ENCODE peak calls at places on chromosomes 5 and 9, in nine cellular contexts. S is neuronal stem cell, W is astrocyte, N is RWPE2, C is GM23248, A is GM12865, V is lung, G is aorta, B is fibroblast of lung. X is an unnamed sample.

GRCh38 chr5:111697215-111697614 is 59.8 kb downstream of the NREP start:
- DNase-seq in S (no peak), W (peak), N (no peak), G (no peak), C (no peak), V (no peak), A (no peak), B (peak), X (no peak)

GRCh38 chr9:112445196-112445595 is 41.4 kb upstream of the KIAA1958 start:
- DNase-seq in S (no peak), C (no peak), W (no peak), V (no peak), G (no peak), N (no peak), B (no peak), A (no peak), X (no peak)

GRCh38 chr5:114010362-114010761 is 351.5 kb upstream of the KCNN2 start:
- DNase-seq in G (no peak), S (no peak), B (peak), W (peak), V (no peak), N (no peak), C (peak), A (no peak), X (peak)

GRCh38 chr5:82349651-82350050 is 71.5 kb upstream of the RPS23 start:
- DNase-seq in A (peak), B (no peak), V (no peak), C (peak), G (no peak), N (no peak), W (no peak), S (peak), X (no peak)

GRCh38 chr9:98796364-98797101 is at the start of gene ANKS6:
- DNase-seq in W (peak), A (peak), B (peak), V (peak), G (peak), N (no peak), S (peak), C (peak), X (no peak)

GRCh38 chr5:84727708-84728107 is 343.0 kb upstream of the EDIL3 start:
- DNase-seq in B (no peak), A (no peak), C (no peak), V (no peak), S (no peak), W (no peak), G (no peak), N (no peak), X (no peak)

GRCh38 chr9:19471737-19472648 is 63.2 kb downstream of the ACER2 start:
- DNase-seq in B (peak), V (peak), N (no peak), S (peak), W (peak), C (peak), A (peak), G (peak), X (no peak)

GRCh38 chr5:14342306-14342705 is 199.2 kb downstream of the TRIO start:
- DNase-seq in S (no peak), B (peak), N (no peak), W (no peak), G (no peak), V (no peak), A (peak), C (peak), X (no peak)

GRCh38 chr5:157558089-157558595 is 17.4 kb downstream of the ADAM19 start:
- DNase-seq in A (no peak), N (no peak), C (peak), V (no peak), W (peak), G (no peak), B (peak), S (no peak), X (peak)

GRCh38 chr5:97541864-97542263 is 358.8 kb upstream of the RIOK2 start:
- DNase-seq in B (no peak), W (no peak), S (no peak), A (no peak), G (no peak), N (no peak), C (no peak), V (no peak), X (no peak)

GRCh38 chr5:112849912-112850311 is 11.2 kb upstream of the SRP19 start:
- DNase-seq in G (no peak), B (no peak), W (no peak), A (no peak), N (no peak), C (no peak), V (no peak), S (no peak), X (no peak)

DNA sequence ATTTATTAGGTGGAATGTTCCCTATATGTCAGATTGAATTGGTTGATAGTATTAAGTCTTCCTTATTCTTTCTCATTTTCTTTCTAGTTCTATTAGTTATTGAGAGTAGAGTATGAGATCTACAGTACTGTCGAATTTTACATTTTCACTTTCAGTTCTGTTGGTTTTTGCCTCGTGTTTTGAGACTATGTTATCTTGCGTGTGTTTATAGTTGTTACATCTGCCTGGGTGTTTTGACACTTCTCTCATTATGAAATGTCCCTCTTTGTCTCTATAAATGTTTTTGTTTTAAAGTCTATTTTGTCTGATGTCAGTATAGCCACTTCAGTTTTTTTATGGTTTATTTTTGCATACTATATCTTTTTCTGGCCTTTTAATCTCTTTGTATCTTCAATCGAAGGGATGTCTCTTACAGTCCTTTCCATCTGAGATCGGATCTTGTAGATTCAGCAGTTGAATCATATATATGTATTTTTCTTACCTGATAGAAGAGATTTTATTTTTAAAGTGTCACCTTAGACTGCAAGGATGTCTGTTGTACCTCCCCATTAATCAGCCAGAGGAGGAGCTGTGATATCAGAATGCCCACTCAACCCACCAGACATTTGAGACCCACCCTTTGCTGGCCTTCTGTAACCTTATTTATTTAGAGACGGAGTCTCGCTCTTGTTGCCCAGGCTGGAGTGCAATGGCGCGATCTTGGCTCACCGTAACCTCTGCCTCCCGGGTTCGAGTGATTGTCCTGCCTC is 20.7 kb downstream of the EHMT1 start:
- DNase-seq in N (no peak), W (no peak), G (no peak), V (no peak), A (peak), B (peak), S (no peak), C (peak), X (no peak)
- H3K4me3 ChIP-seq in N (no peak), W (no peak), G (no peak), V (no peak), A (peak), B (peak), S (no peak), C (peak), X (no peak)

GRCh38 chr5:130836729-130837660 is 328.1 kb downstream of the HINT1 start:
- DNase-seq in S (no peak), N (no peak), W (no peak), G (no peak), V (no peak), C (no peak), A (peak), B (no peak), X (peak)
- H3K4me3 ChIP-seq in S (no peak), N (peak), W (no peak), G (peak), V (no peak), C (no peak), A (peak), B (peak), X (peak)

GRCh38 chr9:134328341-134328840 is 2.1 kb downstream of the RXRA start:
- DNase-seq in S (peak), V (no peak), B (peak), W (no peak), G (peak), C (peak), A (no peak), N (no peak), X (no peak)

GRCh38 chr9:134325096-134325812 is 1.0 kb upstream of the RXRA start:
- DNase-seq in V (peak), A (no peak), C (peak), B (peak), W (peak), N (no peak), G (peak), S (no peak), X (no peak)

GRCh38 chr9:134327671-134328231 is 1.5 kb downstream of the RXRA start:
- DNase-seq in W (no peak), V (no peak), G (peak), N (no peak), C (peak), A (no peak), S (no peak), B (no peak), X (no peak)

GRCh38 chr9:134325813-134326753 is at the start of gene RXRA:
- DNase-seq in C (peak), W (peak), N (peak), V (peak), S (peak), A (peak), G (peak), B (peak), X (peak)

DNA sequence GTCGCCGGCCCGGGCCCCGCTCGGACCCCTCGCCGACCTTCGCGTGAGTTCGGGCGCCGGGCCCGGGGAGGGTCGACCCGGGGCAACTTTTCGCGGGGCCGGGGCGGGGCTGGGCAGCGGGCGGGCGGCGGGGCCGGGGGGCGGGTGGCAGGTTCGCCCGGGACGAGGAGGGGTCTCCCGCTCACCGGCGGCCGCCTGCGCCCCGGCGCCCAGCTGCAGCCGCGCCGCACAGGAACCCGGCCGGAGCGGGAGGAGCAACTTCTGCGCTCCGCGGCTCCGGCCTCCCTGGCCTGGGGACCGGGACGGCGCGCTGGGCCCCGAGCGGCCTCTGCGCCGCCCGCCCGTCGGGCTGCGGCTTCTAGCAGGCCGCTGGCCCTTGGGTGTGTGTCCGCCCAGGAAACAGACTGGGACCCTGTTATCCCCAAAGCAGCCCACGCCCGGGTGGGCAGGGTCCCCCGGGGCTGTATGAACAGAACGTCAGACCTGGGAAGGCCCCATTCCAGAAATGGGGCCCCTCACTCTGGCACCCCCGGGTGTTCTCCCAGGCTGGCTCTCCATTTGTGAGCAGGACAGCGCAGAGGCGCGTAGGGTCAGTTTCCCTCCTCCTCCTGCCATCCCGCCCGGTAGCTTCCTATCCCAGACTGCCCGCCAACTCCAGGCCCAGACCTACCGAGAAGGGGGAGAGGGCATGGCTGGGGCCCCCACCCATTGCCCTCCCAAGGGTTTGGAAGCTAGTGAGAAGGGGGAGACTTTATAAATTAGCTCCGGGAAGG is 685 bp downstream of the RXRA start:
- DNase-seq in N (no peak), A (no peak), W (no peak), S (no peak), C (peak), G (peak), B (peak), V (no peak), X (no peak)
- H3K4me3 ChIP-seq in N (peak), A (no peak), W (peak), S (peak), C (peak), G (peak), B (peak), V (peak), X (peak)

DNA sequence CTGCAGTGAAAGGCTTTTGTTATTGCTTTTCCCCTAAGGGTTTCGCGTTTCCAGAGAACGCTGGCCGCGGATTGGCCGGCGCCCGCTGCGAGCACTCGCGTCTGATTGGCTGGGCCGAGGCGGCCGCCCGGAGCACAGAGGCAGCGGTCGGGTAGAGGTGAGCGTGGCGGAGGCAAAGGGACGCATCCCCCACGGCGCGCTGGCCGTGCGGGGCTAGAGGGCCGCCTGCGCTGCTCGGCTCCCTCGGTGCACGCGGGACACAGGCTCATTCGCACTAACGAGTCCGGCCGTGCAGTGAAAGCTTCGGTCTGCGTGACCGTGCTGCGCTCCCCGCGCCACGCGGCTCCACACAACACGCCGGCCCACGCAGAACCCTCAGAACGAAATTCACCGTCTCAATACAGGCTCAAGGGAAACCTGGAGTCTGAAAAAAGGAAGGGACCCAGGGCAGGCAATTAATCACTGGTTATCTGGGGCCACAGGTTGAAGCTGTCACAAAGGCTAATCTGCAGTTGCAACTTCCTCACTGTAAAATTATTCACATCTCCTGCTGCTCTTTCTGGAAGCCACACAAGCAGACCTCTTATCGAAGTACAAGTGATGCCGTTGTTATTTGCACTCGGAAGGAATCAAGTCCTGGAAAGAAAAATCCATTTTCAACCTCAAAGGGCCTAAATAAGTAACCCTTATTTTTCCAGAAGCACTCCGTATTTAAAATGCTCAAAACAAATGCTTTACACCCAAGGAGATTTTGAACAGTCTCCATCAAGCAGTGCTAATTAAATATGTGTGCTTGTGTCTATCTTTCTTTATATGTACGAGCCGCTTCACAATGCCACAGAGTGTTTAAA is 94.6 kb downstream of the ZNF608 start:
- DNase-seq in C (peak), V (peak), W (peak), A (peak), S (peak), B (peak), N (peak), G (peak), X (peak)
- H3K4me3 ChIP-seq in C (peak), V (peak), W (peak), A (peak), S (peak), B (peak), N (peak), G (peak), X (peak)

GRCh38 chr9:104772707-104773106 is 8.8 kb downstream of the NIPSNAP3B start:
- DNase-seq in A (peak), W (no peak), C (peak), V (no peak), S (no peak), B (no peak), G (no peak), N (no peak), X (peak)
- H3K4me3 ChIP-seq in A (no peak), W (no peak), C (peak), V (no peak), S (no peak), B (no peak), G (no peak), N (no peak), X (no peak)